ENCODE peak calls at places on chromosomes 11 and 22, in four cellular contexts. G is HCT116, P is heart left ventricle, E is cardiac muscle cell. T is an unnamed sample.
A peak's percentile ranks its signal among the peaks of the same experiment; 100 is the strongest.

GRCh38 chr11:76159303-76159937 is 46.9 kb downstream of the WNT11 start:
- DNase-seq in G (no peak), E (no peak), P (peak; percentile 13), T (no peak)

GRCh38 chr11:75536786-75537629 is 11.3 kb upstream of the GDPD5 start:
- DNase-seq in G (peak; percentile 87), E (no peak), P (peak; percentile 15), T (no peak)

GRCh38 chr22:46381731-46382130 is 46.2 kb downstream of the TRMU start:
- DNase-seq in P (no peak), E (no peak), G (no peak), T (no peak)

GRCh38 chr11:111939836-111940604 is 2.9 kb downstream of the DIXDC1 start:
- DNase-seq in G (no peak), P (no peak), E (peak; percentile 69), T (no peak)

GRCh38 chr22:19825904-19826618 is 28.6 kb downstream of the GNB1L start:
- DNase-seq in E (no peak), G (no peak), P (no peak), T (no peak)

GRCh38 chr22:33873186-33873585 is 47.1 kb downstream of the LARGE1 start:
- DNase-seq in P (peak; percentile 79), E (no peak), G (no peak), T (peak; percentile 9)

GRCh38 chr22:23119492-23120414 is 22.0 kb downstream of the RSPH14 start:
- DNase-seq in G (no peak), E (no peak), P (no peak), T (peak; percentile 25)

GRCh38 chr22:18085188-18085587 is 7.4 kb downstream of the PEX26 start:
- DNase-seq in E (no peak), P (no peak), G (no peak), T (peak; percentile 98)

GRCh38 chr22:42114721-42115120 is 15.9 kb downstream of the CYP2D6 start:
- DNase-seq in P (no peak), E (peak; percentile 30), G (peak; percentile 26), T (no peak)

GRCh38 chr11:62539238-62539925 is 7.2 kb downstream of the AHNAK start:
- DNase-seq in G (no peak), E (peak; percentile 92), P (peak; percentile 69), T (peak; percentile 84)

GRCh38 chr11:35420371-35420770 is 1.0 kb upstream of the SLC1A2 start:
- DNase-seq in G (no peak), E (no peak), P (peak; percentile 44), T (peak; percentile 3)

GRCh38 chr11:60563553-60564235 is 48.5 kb downstream of the MS4A13 start:
- DNase-seq in G (no peak), E (no peak), P (no peak), T (no peak)

GRCh38 chr11:93197383-93198220 is at the start of gene SLC36A4:
- DNase-seq in P (peak; percentile 94), E (peak; percentile 97), G (peak; percentile 87), T (peak; percentile 85)

GRCh38 chr11:129225190-129225589 is 33.1 kb upstream of the ARHGAP32 start:
- DNase-seq in G (no peak), E (peak; percentile 75), P (no peak), T (no peak)

GRCh38 chr22:38981659-38982007 is 514 bp upstream of the APOBEC3B start:
- DNase-seq in G (no peak), E (no peak), P (no peak), T (peak; percentile 36)

GRCh38 chr22:24302591-24302990 is 32.0 kb downstream of the SPECC1L start:
- DNase-seq in E (no peak), G (no peak), P (no peak), T (peak; percentile 13)

GRCh38 chr11:114099392-114100178 is 40.1 kb downstream of the ZBTB16 start:
- DNase-seq in P (no peak), G (no peak), E (peak; percentile 45), T (peak; percentile 64)

GRCh38 chr11:121318848-121319834 is 26.6 kb downstream of the SC5D start:
- DNase-seq in G (peak; percentile 32), P (no peak), E (peak; percentile 68), T (peak; percentile 55)

GRCh38 chr11:42465613-42466012 is 846.2 kb upstream of the API5 start:
- DNase-seq in G (no peak), P (no peak), E (no peak), T (no peak)

GRCh38 chr11:83662494-83662893 is 376.3 kb upstream of the CCDC90B start:
- DNase-seq in E (no peak), G (no peak), P (no peak), T (no peak)

GRCh38 chr22:42939941-42940653 is 74.9 kb downstream of the PACSIN2 start:
- DNase-seq in P (peak; percentile 55), E (peak; percentile 77), G (peak; percentile 78), T (peak; percentile 86)

GRCh38 chr11:102886999-102887398 is 12.2 kb upstream of the MMP12 start:
- DNase-seq in G (no peak), E (no peak), P (no peak), T (no peak)

GRCh38 chr11:134476435-134477021 is 64.5 kb upstream of the B3GAT1 start:
- DNase-seq in G (no peak), E (peak; percentile 0), P (no peak), T (no peak)

GRCh38 chr11:13502492-13502891 is 6.7 kb upstream of the PTH start:
- DNase-seq in E (no peak), P (no peak), G (no peak), T (no peak)

GRCh38 chr11:46247090-46247489 is 30.4 kb upstream of the CREB3L1 start:
- DNase-seq in G (no peak), E (peak; percentile 44), P (no peak), T (no peak)

GRCh38 chr22:30867746-30868662 is 100.6 kb downstream of the MORC2 start:
- DNase-seq in G (no peak), E (no peak), P (no peak), T (no peak)

GRCh38 chr11:3134651-3135490 is 30.2 kb downstream of the OSBPL5 start:
- DNase-seq in G (no peak), P (peak; percentile 70), E (no peak), T (no peak)

GRCh38 chr22:41822289-41823057 is 10.4 kb upstream of the SREBF2 start:
- DNase-seq in P (no peak), E (peak; percentile 63), G (peak; percentile 62), T (peak; percentile 85)

GRCh38 chr22:48121984-48122383 is 1359.5 kb downstream of the TBC1D22A start:
- DNase-seq in P (no peak), E (no peak), G (no peak), T (no peak)
- H3K9me3 ChIP-seq in P (no peaks in the 10 kb centered on the region), E (no peaks in the 10 kb centered on the region), G (no peaks in the 10 kb centered on the region), T (no peaks in the 10 kb centered on the region)

GRCh38 chr11:64971421-64972233 is at the start of gene MAJIN:
- DNase-seq in P (peak; percentile 92), E (peak; percentile 89), G (no peak), T (peak; percentile 86)
- H3K4me3 ChIP-seq in P (peak within 1 kb of the TSS; percentile 12), E (no peak within 1 kb of the TSS), G (no peak within 1 kb of the TSS), T (no peak within 1 kb of the TSS)

GRCh38 chr11:63838682-63839507 is at the start of gene MARK2:
- DNase-seq in P (peak; percentile 98), G (peak; percentile 97), E (peak; percentile 99), T (peak; percentile 99)

GRCh38 chr11:63841554-63841953 is 2.6 kb downstream of the MARK2 start:
- DNase-seq in G (no peak), P (peak; percentile 49), E (peak; percentile 28), T (peak; percentile 29)

GRCh38 chr11:63840356-63841060 is 1.6 kb downstream of the MARK2 start:
- DNase-seq in G (no peak), E (no peak), P (no peak), T (peak; percentile 33)

GRCh38 chr11:63838150-63838681 is 694 bp upstream of the MARK2 start:
- DNase-seq in P (peak; percentile 52), E (no peak), G (no peak), T (no peak)

GRCh38 chr11:63839508-63840355 is 822 bp downstream of the MARK2 start:
- DNase-seq in E (no peak), P (peak; percentile 49), G (no peak), T (peak; percentile 54)
- H3K4me1 ChIP-seq in E (peaks cover 41% of the 10 kb centered on the region), P (peaks cover 63% of the 10 kb centered on the region), G (peaks cover 50% of the 10 kb centered on the region), T (peaks cover 2% of the 10 kb centered on the region)

DNA sequence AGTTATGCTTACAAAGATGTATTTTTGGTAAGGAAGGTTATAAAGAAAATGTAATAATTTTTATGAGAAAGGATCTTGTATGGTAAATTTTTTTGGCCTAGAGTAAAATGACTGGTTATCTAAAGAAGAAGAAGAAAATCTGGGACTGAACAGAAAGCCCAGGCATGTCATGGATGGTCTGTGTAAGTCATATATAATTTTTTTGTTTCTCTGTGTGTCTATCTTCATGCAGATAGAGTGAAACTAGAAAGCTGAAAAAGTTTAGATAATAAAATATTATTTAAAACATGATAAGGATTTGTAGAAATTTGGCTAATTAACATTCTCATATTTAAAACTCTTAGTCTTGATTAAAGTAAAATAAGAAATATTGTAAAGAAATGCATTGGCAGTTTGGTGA is 27.6 kb upstream of the MPEG1 start:
- DNase-seq in G (no peak), E (no peak), P (no peak), T (no peak)
- H3K9me3 ChIP-seq in G (no peaks in the 10 kb centered on the region), E (no peaks in the 10 kb centered on the region), P (no peaks in the 10 kb centered on the region), T (no peaks in the 10 kb centered on the region)

T was measured in small intestine.